ENCODE peak calls at places on chromosome 4, in four cellular contexts. E is MV-4-11, T is cardiac septum, Q is Ammon's horn. G is an unnamed sample.

GRCh38 chr4:45663495-45664148 is 460.2 kb downstream of the GABRG1 start:
- DNase-seq in E (no peak), T (no peak), Q (no peak), G (no peak)

GRCh38 chr4:142875117-142875516 is 29.0 kb upstream of the INPP4B start:
- DNase-seq in E (no peak), T (no peak), Q (no peak), G (no peak)

GRCh38 chr4:122845066-122845465 is 18.4 kb downstream of the FGF2 start:
- DNase-seq in E (no peak), T (no peak), Q (no peak), G (no peak)

GRCh38 chr4:78145622-78146021 is 88.5 kb downstream of the FRAS1 start:
- DNase-seq in E (no peak), T (no peak), Q (no peak), G (no peak)

GRCh38 chr4:1604706-1605205 is 79.4 kb downstream of the FAM53A start:
- DNase-seq in E (no peak), T (peak), Q (no peak), G (no peak)

GRCh38 chr4:23904639-23905061 is 14.8 kb upstream of the PPARGC1A start:
- DNase-seq in E (no peak), T (no peak), Q (peak), G (peak)

GRCh38 chr4:5785806-5786680 is 75.0 kb downstream of the EVC start:
- DNase-seq in E (no peak), T (peak), Q (no peak), G (no peak)

GRCh38 chr4:84479663-84480062 is 19.4 kb downstream of the NKX6-1 start:
- DNase-seq in E (no peak), T (no peak), Q (no peak), G (no peak)

GRCh38 chr4:23631255-23631950 is 258.4 kb downstream of the PPARGC1A start:
- DNase-seq in E (no peak), T (no peak), Q (no peak), G (no peak)

G was measured in globus pallidus.